ENCODE peak calls at places on chromosome X, in eight cellular contexts. N, G, W, C, D, L, K and H are unnamed samples.

GRCh38 chrX:23656684-23657083 is 10.6 kb upstream of the PRDX4 start:
- DNase-seq in G (no peak), N (no peak), W (no peak), C (no peak), K (peak; percentile 17), L (no peak), D (no peak), H (no peak)

GRCh38 chrX:53317365-53318069 is 36.1 kb upstream of the IQSEC2 start:
- DNase-seq in N (peak; percentile 65), C (no peak), W (peak; percentile 35), G (peak; percentile 70), L (peak; percentile 82), K (peak; percentile 54), D (peak; percentile 80), H (peak; percentile 60)

GRCh38 chrX:137563681-137564651 is 2.0 kb upstream of the ZIC3 start:
- DNase-seq in C (no peak), G (no peak), N (no peak), W (no peak), D (no peak), K (no peak), L (no peak), H (no peak)

GRCh38 chrX:78886550-78886949 is 58.6 kb upstream of the P2RY10 start:
- DNase-seq in W (no peak), D (peak; percentile 10), L (no peak), N (no peak), K (peak; percentile 16), C (no peak), G (no peak), H (no peak)

GRCh38 chrX:8090482-8090881 is 80.6 kb downstream of the VCX2 start:
- DNase-seq in C (no peak), W (no peak), N (no peak), D (no peak), K (no peak), L (no peak), G (no peak), H (no peak)

GRCh38 chrX:86066998-86067397 is 19.6 kb upstream of the CHM start:
- DNase-seq in N (no peak), C (no peak), G (no peak), K (peak; percentile 2), W (no peak), D (no peak), L (no peak), H (no peak)

GRCh38 chrX:26262121-26262523 is 46.2 kb downstream of the MAGEB5 start:
- DNase-seq in D (no peak), W (peak; percentile 48), L (no peak), K (peak; percentile 1), N (no peak), G (no peak), C (no peak), H (no peak)

GRCh38 chrX:39877919-39878318 is 219.8 kb downstream of the BCOR start:
- DNase-seq in K (no peak), W (no peak), N (no peak), G (no peak), C (no peak), D (no peak), L (no peak), H (no peak)

GRCh38 chrX:136714626-136715599 is 65.8 kb downstream of the ARHGEF6 start:
- DNase-seq in L (no peak), W (no peak), C (no peak), N (no peak), K (no peak), D (peak; percentile 7), G (no peak), H (no peak)

GRCh38 chrX:110321670-110322069 is 3.8 kb upstream of the AMMECR1 start:
- DNase-seq in D (peak; percentile 8), C (no peak), K (no peak), N (no peak), W (no peak), G (no peak), L (no peak), H (no peak)

GRCh38 chrX:130167040-130167439 is 1.4 kb upstream of the AIFM1 start:
- DNase-seq in L (no peak), C (no peak), N (no peak), D (no peak), G (no peak), W (no peak), K (no peak), H (no peak)

GRCh38 chrX:13165747-13166146 is 121.3 kb upstream of the FAM9C start:
- DNase-seq in N (no peak), K (no peak), D (no peak), L (no peak), C (no peak), G (no peak), W (no peak), H (no peak)

DNA sequence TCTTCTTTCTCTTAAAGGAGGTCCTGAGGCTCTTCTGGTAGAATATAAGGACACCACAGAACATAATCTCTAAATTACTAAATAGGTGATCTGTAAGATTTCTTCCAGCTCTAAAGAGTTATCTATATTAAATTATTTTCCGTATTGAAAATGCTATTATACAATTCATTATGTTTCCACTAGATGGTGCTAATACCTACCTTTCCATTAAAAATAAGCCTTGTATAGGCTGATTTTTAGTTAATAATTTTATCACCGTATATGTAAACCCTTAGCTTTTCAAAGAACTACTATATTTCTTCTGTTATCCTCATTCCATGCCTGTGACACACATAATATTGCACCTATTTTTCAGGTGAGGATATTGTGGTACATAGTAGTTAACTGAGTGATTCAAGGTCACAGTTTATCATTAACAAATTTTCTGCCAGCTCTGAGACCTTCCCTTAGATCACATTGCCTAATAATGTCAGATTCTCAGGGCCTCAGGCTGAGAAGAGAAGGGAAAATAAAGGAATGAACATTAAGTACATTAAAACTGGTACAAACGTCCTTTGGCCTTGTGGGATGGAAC is 138.8 kb downstream of the TEX11 start:
- DNase-seq in D (no peak), G (no peak), W (no peak), L (no peak), K (peak; percentile 16), N (no peak), C (no peak), H (no peak)
- TF ChIP-seq CTCF in D (no peak), G (peak; percentile 14), W (no peak), L (peak; percentile 60), K (peak; percentile 35), N (peak; percentile 70), C (no peak), H (peak; percentile 62)

GRCh38 chrX:108735087-108735679 is 1.2 kb downstream of the IRS4 start:
- DNase-seq in G (no peak), W (no peak), K (no peak), N (no peak), L (no peak), C (no peak), D (peak; percentile 10), H (peak; percentile 34)
- TF ChIP-seq CTCF in G (no peak), W (peak; percentile 27), K (no peak), N (peak; percentile 57), L (no peak), C (no peak), D (no peak), H (peak; percentile 67)

GRCh38 chrX:95505721-95506120 is 1178.9 kb upstream of the DIAPH2 start:
- DNase-seq in C (no peak), N (no peak), L (no peak), W (no peak), K (no peak), D (no peak), G (no peak), H (no peak)
- TF ChIP-seq CTCF in C (no peak), N (peak; percentile 38), L (no peak), W (no peak), K (no peak), D (no peak), G (no peak), H (peak; percentile 56)

DNA sequence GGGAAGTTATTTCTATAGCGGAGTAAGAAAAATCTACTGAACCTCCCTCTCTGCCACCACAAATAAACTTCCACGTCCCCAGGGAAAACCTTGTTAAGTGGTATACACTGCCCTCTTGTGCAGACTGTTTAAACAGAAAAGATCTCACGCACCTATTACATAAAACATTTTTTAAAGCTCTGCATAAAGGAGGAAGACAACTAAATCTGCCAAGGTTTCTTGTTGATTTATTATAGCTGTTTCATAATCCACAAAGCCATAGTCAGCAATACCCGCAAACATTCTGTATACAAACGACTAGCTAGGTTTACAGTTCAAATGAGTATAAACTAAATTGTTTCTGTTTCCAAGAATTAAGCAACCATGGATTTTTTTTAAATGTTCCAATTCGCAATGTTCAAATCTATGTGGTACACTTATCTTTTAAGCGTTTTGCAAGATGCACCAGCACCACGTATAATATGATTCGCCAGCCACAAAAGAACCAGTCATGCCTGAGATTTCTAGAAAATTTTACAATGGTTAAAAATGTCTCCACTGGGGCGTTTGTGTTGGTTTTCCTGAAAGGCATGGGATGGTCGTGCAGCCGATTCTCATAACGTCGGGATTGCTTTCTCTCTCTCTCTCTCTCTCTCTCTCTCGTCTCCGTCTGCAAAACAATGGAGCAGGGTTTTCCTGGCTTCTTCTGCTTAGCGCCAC is 164.6 kb downstream of the PRKX start:
- DNase-seq in N (no peak), C (no peak), G (no peak), D (no peak), K (peak; percentile 87), W (peak; percentile 42), L (no peak), H (no peak)
- TF ChIP-seq CTCF in N (peak; percentile 70), C (no peak), G (no peak), D (no peak), K (peak; percentile 54), W (peak; percentile 41), L (peak; percentile 25), H (peak; percentile 30)

DNA sequence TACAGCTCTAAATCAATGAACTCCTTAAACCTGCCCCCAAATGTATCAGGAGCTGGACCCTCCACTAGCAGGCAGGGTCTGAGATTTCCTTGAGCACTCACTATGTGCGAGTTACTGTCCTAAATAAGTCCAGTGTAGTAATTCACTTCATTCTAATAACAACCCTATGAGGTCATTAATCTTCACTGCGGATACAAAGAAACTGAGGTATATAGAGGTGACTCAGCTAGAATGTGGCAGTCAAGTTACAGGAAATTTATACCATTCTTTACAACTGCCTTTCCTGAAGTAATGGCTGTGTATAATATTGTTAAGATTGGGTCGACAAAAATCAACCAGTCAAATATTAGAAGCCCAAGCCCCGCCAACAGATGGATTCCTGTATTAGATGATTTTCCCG is 473.9 kb upstream of the FTHL17 start:
- DNase-seq in C (no peak), D (no peak), W (no peak), L (no peak), N (no peak), G (no peak), K (peak; percentile 25), H (no peak)
- TF ChIP-seq CTCF in C (no peak), D (no peak), W (no peak), L (no peak), N (no peak), G (no peak), K (no peak), H (no peak)

DNA sequence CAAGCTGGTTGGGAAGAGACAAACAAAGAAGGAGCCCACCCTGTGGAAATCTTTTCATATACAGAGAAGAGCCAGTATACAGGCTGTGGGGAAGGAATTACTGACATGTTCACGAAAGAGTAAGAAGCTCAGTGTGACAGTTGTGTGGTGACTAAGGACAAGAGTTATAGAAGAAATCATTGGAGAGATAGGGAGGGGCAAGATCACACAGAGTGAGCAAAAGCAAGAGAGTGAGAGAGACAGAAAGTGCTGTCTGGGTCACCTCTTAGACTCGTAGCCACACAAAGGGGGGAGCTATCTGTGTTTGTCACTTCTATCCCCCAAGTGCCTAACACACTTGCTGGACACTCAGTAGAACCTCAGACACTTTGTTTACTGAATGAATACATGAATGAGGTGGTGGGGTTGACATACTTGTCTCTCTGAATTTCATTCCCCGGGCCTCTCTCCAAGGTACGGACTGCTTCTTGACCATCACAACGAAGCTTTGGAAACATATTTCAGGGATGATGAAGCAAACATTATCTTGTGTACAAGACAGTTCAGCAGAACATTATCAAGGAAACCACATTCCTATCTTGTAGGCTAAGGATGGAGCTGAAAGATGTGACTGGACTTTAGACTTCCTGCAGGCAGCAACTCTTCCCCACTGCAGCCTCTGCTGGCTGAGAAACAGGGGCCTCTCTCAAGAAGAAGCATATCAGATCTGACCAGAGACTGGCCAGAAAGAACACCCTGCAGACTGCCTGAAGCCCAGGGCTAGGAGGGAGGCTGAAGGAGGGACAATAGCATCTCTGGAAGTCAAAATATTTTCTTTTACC is 168.2 kb downstream of the AMELX start:
- DNase-seq in C (no peak), K (peak; percentile 55), W (peak; percentile 62), G (no peak), D (no peak), L (no peak), N (no peak), H (no peak)
- TF ChIP-seq CTCF in C (no peak), K (no peak), W (peak; percentile 11), G (no peak), D (no peak), L (no peak), N (no peak), H (no peak)